ENCODE peak calls at places on chromosomes 13 and 19, in nine cellular contexts. E is activated CD4-positive, alpha-beta T cell treated with anti-CD3 and anti-CD28 coated beads for 4 hours; B is A549; L is stimulated activated CD4-positive, alpha-beta T cell treated with anti-CD3 and anti-CD28 coated beads, TNF-alpha, amount 100 ng/mL, for 1 hour; W is Caco-2; C is adrenal gland; T is ovary; O is stimulated activated CD8-positive, alpha-beta memory T cell treated with anti-CD3 and anti-CD28 coated beads, Interleukin-4, amount 100 ng/mL, for 1 hour; X is glomerular endothelial cell. A is an unnamed sample.

GRCh38 chr19:20325151-20325550 is 158.1 kb downstream of the ZNF486 start:
- DNase-seq in E (no peak), B (no peak), L (no peak), W (no peak), C (no peak), T (no peak), O (no peak), X (no peak), A (no peak)

GRCh38 chr19:19021115-19021514 is 12.2 kb downstream of the SUGP2 start:
- DNase-seq in E (no peak), B (no peak), L (no peak), W (no peak), C (no peak), T (no peak), O (no peak), X (no peak), A (no peak)

GRCh38 chr19:50358483-50359431 is 6.7 kb downstream of the NAPSA start:
- DNase-seq in E (peak; percentile 76), B (no peak), L (peak; percentile 43), W (no peak), C (peak; percentile 51), T (peak; percentile 75), O (peak; percentile 41), X (no peak), A (no peak)

GRCh38 chr13:60080871-60081270 is 82.9 kb downstream of the DIAPH3 start:
- DNase-seq in E (no peak), B (no peak), L (no peak), W (no peak), C (no peak), T (no peak), O (no peak), X (no peak), A (no peak)

GRCh38 chr13:42804244-42804868 is 23.0 kb downstream of the FAM216B start:
- DNase-seq in E (no peak), B (no peak), L (no peak), W (no peak), C (no peak), T (no peak), O (no peak), X (no peak), A (no peak)

GRCh38 chr13:72304121-72304745 is 423.2 kb downstream of the MZT1 start:
- DNase-seq in E (no peak), B (no peak), L (no peak), W (no peak), C (no peak), T (no peak), O (no peak), X (no peak), A (no peak)

GRCh38 chr13:113531041-113531873 is 40.7 kb upstream of the DCUN1D2 start:
- DNase-seq in E (no peak), B (no peak), L (no peak), W (peak; percentile 26), C (no peak), T (no peak), O (no peak), X (no peak), A (no peak)

GRCh38 chr13:46121597-46122163 is 16.8 kb upstream of the CPB2 start:
- DNase-seq in E (no peak), B (no peak), L (no peak), W (no peak), C (no peak), T (no peak), O (no peak), X (no peak), A (no peak)

GRCh38 chr13:102897371-102898138 is 51.7 kb downstream of the ERCC5 start:
- DNase-seq in E (no peak), B (no peak), L (no peak), W (no peak), C (peak; percentile 73), T (no peak), O (no peak), X (no peak), A (no peak)

GRCh38 chr19:18361646-18362045 is 21.2 kb downstream of the PGPEP1 start:
- DNase-seq in E (no peak), B (no peak), L (no peak), W (no peak), C (no peak), T (no peak), O (no peak), X (no peak), A (no peak)

GRCh38 chr19:10553943-10554381 is 10.3 kb downstream of the ATG4D start:
- DNase-seq in E (peak; percentile 36), B (no peak), L (no peak), W (no peak), C (no peak), T (no peak), O (no peak), X (no peak), A (no peak)

GRCh38 chr19:17862711-17863519 is 3.2 kb downstream of the RPL18A start:
- DNase-seq in E (no peak), B (no peak), L (no peak), W (no peak), C (no peak), T (no peak), O (no peak), X (no peak), A (no peak)

GRCh38 chr13:31629085-31629785 is 110.1 kb upstream of the RXFP2 start:
- DNase-seq in E (no peak), B (no peak), L (no peak), W (no peak), C (no peak), T (no peak), O (no peak), X (no peak), A (no peak)

GRCh38 chr13:43127827-43128226 is 104.4 kb downstream of the DNAJC15 start:
- DNase-seq in E (no peak), B (no peak), L (no peak), W (no peak), C (no peak), T (no peak), O (no peak), X (no peak), A (no peak)

GRCh38 chr13:60627071-60627686 is 230.2 kb downstream of the TDRD3 start:
- DNase-seq in E (no peak), B (peak; percentile 6), L (no peak), W (peak; percentile 44), C (no peak), T (no peak), O (no peak), X (peak; percentile 14), A (no peak)

GRCh38 chr13:21749410-21749809 is 78.5 kb downstream of the FGF9 start:
- DNase-seq in E (no peak), B (no peak), L (no peak), W (no peak), C (no peak), T (no peak), O (no peak), X (no peak), A (no peak)

GRCh38 chr13:60047943-60048342 is 115.8 kb downstream of the DIAPH3 start:
- DNase-seq in E (no peak), B (no peak), L (no peak), W (no peak), C (no peak), T (no peak), O (no peak), X (no peak), A (no peak)

GRCh38 chr13:112703935-112704633 is 14.2 kb downstream of the ATP11A start:
- DNase-seq in E (no peak), B (no peak), L (no peak), W (peak; percentile 28), C (peak; percentile 60), T (no peak), O (no peak), X (no peak), A (no peak)

GRCh38 chr19:27971071-27971470 is 1241.9 kb downstream of the UQCRFS1 start:
- DNase-seq in E (no peak), B (no peak), L (no peak), W (peak; percentile 60), C (no peak), T (no peak), O (no peak), X (no peak), A (no peak)

GRCh38 chr19:4067396-4068057 is 828 bp upstream of the ZBTB7A start:
- DNase-seq in E (no peak), B (no peak), L (no peak), W (no peak), C (peak; percentile 43), T (peak; percentile 54), O (no peak), X (no peak), A (no peak)

GRCh38 chr13:40813662-40814454 is 24.4 kb downstream of the SLC25A15 start:
- DNase-seq in E (no peak), B (no peak), L (no peak), W (no peak), C (no peak), T (no peak), O (no peak), X (no peak), A (no peak)

GRCh38 chr19:49677232-49677881 is at the start of gene PRMT1:
- DNase-seq in E (peak; percentile 55), B (no peak), L (no peak), W (no peak), C (no peak), T (peak; percentile 60), O (no peak), X (no peak), A (no peak)

GRCh38 chr19:48480476-48481190 is 11.5 kb downstream of the CYTH2 start:
- DNase-seq in E (peak; percentile 52), B (no peak), L (no peak), W (no peak), C (no peak), T (peak; percentile 61), O (peak; percentile 23), X (no peak), A (no peak)

GRCh38 chr13:28568286-28568685 is 73.4 kb upstream of the FLT1 start:
- DNase-seq in E (no peak), B (no peak), L (no peak), W (no peak), C (peak; percentile 69), T (no peak), O (no peak), X (no peak), A (no peak)

GRCh38 chr13:112068531-112069062 is 1.6 kb downstream of the SOX1 start:
- DNase-seq in E (no peak), B (no peak), L (no peak), W (no peak), C (no peak), T (no peak), O (no peak), X (no peak), A (no peak)

GRCh38 chr13:26985285-26985878 is 186.2 kb downstream of the USP12 start:
- DNase-seq in E (peak; percentile 69), B (peak; percentile 47), L (peak; percentile 26), W (peak; percentile 80), C (peak; percentile 74), T (peak; percentile 41), O (peak; percentile 36), X (peak; percentile 39), A (no peak)

GRCh38 chr13:22505489-22505888 is 675.3 kb upstream of the SGCG start:
- DNase-seq in E (no peak), B (no peak), L (no peak), W (no peak), C (peak; percentile 80), T (peak; percentile 18), O (no peak), X (no peak), A (no peak)

GRCh38 chr13:111043575-111043982 is 71.5 kb upstream of the ARHGEF7 start:
- DNase-seq in E (no peak), B (no peak), L (no peak), W (no peak), C (no peak), T (no peak), O (no peak), X (no peak), A (no peak)

GRCh38 chr13:106762711-106763110 is 194.8 kb upstream of the ARGLU1 start:
- DNase-seq in E (no peak), B (no peak), L (no peak), W (no peak), C (no peak), T (no peak), O (no peak), X (no peak), A (no peak)

GRCh38 chr13:23921451-23921888 is 24.2 kb upstream of the C1QTNF9B start:
- DNase-seq in E (no peak), B (no peak), L (no peak), W (no peak), C (no peak), T (no peak), O (no peak), X (no peak), A (no peak)

A was measured in cerebellar nuclear complex.